ENCODE peak calls at places on chromosomes 2 and 18, in five cellular contexts. U is psoas muscle, F is fibroblast of lung, O is mammary epithelial cell, R is tibial artery. E is an unnamed sample.
A peak's percentile ranks its signal among the peaks of the same experiment; 100 is the strongest.

GRCh38 chr2:214232266-214232665 is 178.6 kb upstream of the VWC2L start:
- DNase-seq in U (no peak), F (no peak), O (peak; percentile 16), R (no peak), E (no peak)

GRCh38 chr2:240948905-240949790 is 43.0 kb downstream of the CROCC2 start:
- DNase-seq in U (no peak), F (no peak), O (no peak), R (no peak), E (no peak)

GRCh38 chr18:77077836-77078456 is 54.6 kb downstream of the MBP start:
- DNase-seq in U (no peak), F (peak; percentile 58), O (peak; percentile 33), R (no peak), E (no peak)

GRCh38 chr2:216283038-216283900 is 89.0 kb downstream of the MARCHF4 start:
- DNase-seq in U (no peak), F (no peak), O (no peak), R (no peak), E (no peak)

GRCh38 chr2:127175821-127176354 is 44.2 kb downstream of the CYP27C1 start:
- DNase-seq in U (no peak), F (peak; percentile 69), O (no peak), R (no peak), E (no peak)

GRCh38 chr2:151367571-151367970 is 10.2 kb downstream of the TNFAIP6 start:
- DNase-seq in U (no peak), F (no peak), O (no peak), R (no peak), E (no peak)

GRCh38 chr2:223049356-223049755 is 2.6 kb upstream of the KCNE4 start:
- DNase-seq in U (no peak), F (no peak), O (no peak), R (no peak), E (no peak)

GRCh38 chr18:49664086-49664890 is 102.4 kb downstream of the LIPG start:
- DNase-seq in U (peak; percentile 59), F (no peak), O (no peak), R (no peak), E (no peak)

GRCh38 chr2:36805635-36806224 is 109.2 kb downstream of the VIT start:
- DNase-seq in U (no peak), F (no peak), O (no peak), R (no peak), E (no peak)

GRCh38 chr18:48228301-48228715 is 180.9 kb downstream of the ZBTB7C start:
- DNase-seq in U (peak; percentile 82), F (peak; percentile 17), O (peak; percentile 40), R (peak; percentile 86), E (no peak)

GRCh38 chr2:218839430-218839829 is 7.8 kb upstream of the PRKAG3 start:
- DNase-seq in U (peak; percentile 29), F (peak; percentile 57), O (peak; percentile 23), R (peak; percentile 39), E (no peak)

GRCh38 chr18:59419386-59419785 is 60.3 kb upstream of the LMAN1 start:
- DNase-seq in U (no peak), F (peak; percentile 79), O (no peak), R (no peak), E (no peak)

GRCh38 chr18:59420244-59420643 is 61.2 kb upstream of the LMAN1 start:
- DNase-seq in U (no peak), F (no peak), O (no peak), R (no peak), E (no peak)

GRCh38 chr18:59416818-59417217 is 57.8 kb upstream of the LMAN1 start:
- DNase-seq in U (no peak), F (peak; percentile 24), O (no peak), R (no peak), E (no peak)

GRCh38 chr18:59414254-59414653 is 55.2 kb upstream of the LMAN1 start:
- DNase-seq in U (no peak), F (no peak), O (no peak), R (no peak), E (no peak)
- H3K27ac ChIP-seq in U (no peak overlapping the region), F (no peak overlapping the region), O (no peak overlapping the region), R (no peak overlapping the region), E (no peak overlapping the region)

GRCh38 chr2:21544392-21544791 is 420.6 kb downstream of the TDRD15 start:
- DNase-seq in U (no peak), F (no peak), O (no peak), R (no peak), E (no peak)
- TF ChIP-seq CTCF in U (no peak), F (no peak), O (no peak), R (no peak), E (no peak)

DNA sequence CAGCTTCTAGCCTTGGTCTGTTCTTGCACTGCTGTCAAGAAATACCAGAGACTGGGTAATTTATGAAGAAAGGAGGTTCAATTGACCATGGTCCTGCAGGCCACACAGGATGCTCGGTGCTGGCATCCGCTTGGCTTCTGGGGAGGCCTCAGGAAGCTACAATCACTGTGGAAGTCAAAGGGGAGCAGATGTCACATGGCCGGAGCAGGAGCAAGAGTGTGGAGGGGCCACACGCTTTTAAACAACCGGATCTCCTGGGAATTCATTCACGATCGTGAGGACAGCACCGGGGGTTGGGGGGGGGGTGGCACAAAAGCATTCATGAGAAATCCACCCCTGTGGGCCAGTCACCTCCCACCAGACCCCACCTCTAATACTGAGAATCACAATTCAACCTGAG is 850.4 kb upstream of the SALL3 start:
- DNase-seq in U (no peak), F (no peak), O (no peak), R (no peak), E (no peak)
- H3K4me1 ChIP-seq in U (no peaks in the 10 kb centered on the region), F (no peaks in the 10 kb centered on the region), O (no peaks in the 10 kb centered on the region), R (no peaks in the 10 kb centered on the region), E (no peaks in the 10 kb centered on the region)

DNA sequence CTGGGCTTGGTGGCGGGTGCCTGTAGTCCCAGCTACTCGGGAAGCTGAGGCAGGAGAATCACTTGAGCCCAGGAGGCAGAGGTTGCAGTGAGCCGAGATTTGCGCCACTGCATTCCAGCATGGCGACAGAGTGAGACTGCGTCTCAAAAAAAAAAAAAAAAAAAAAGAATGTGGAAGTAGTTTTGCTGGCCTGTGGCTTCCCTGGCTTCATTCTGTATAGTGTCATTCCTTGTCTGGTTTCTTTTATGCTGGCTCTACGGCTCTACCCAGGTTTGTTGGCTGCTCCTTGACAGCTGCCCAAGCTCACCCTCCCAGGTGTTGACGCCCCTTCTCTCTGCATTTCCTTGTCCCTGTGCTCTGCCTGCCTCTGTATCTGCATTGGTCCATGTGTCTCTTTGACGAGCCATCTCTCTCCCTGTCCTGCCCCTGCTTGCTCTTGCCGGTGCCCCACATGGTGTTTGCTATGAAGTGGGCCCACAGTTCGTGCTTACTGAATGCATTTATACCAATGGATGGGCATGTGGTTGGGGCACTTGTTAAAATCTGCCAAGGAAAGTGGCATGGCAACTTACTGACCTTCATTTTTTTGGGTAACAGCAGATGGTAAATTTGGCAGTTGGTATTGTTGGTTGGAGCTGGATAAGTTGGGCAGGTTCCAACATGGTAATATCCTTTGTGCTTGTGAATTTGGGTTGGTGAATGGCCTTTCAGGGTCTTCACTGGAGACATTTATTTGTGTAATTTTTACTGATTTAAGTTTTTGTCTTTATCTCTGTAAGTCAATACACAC is 113.9 kb downstream of the MAP4K4 start:
- DNase-seq in U (no peak), F (no peak), O (no peak), R (no peak), E (no peak)
- H3K27ac ChIP-seq in U (no peak overlapping the region), F (no peak overlapping the region), O (no peak overlapping the region), R (no peak overlapping the region), E (no peak overlapping the region)

E was measured in RWPE2.